ENCODE peak calls at places on chromosomes 4 and X, in eight cellular contexts. S is GF-D8, O is NCI-H1092 treated with DMSO at 0.1 percent for 48 hours, Q is right atrium auricular region, Z is fibroblast of mammary gland, W is psoas muscle, V is activated gamma-delta T cell treated with Interleukin-2 at 50 U/mL for 16 hours, M is smooth muscle cell of the brain vasculature. I is an unnamed sample.

GRCh38 chr4:139740121-139740520 is 74.5 kb downstream of the MGST2 start:
- DNase-seq in S (no peak), O (peak; percentile 64), Q (peak; percentile 75), Z (no peak), W (peak; percentile 57), V (no peak), M (no peak), I (no peak)

GRCh38 chr4:8699479-8700145 is 107.0 kb downstream of the CPZ start:
- DNase-seq in S (no peak), O (no peak), Q (no peak), Z (no peak), W (no peak), V (no peak), M (no peak), I (no peak)

GRCh38 chr4:185924458-185924857 is 112.5 kb upstream of the SORBS2 start:
- DNase-seq in S (no peak), O (no peak), Q (no peak), Z (no peak), W (no peak), V (no peak), M (no peak), I (no peak)

GRCh38 chr4:54433686-54434085 is 204.6 kb downstream of the PDGFRA start:
- DNase-seq in S (no peak), O (no peak), Q (no peak), Z (peak; percentile 64), W (no peak), V (no peak), M (no peak), I (no peak)

GRCh38 chr4:113584407-113585150 is 177.0 kb downstream of the CAMK2D start:
- DNase-seq in S (no peak), O (no peak), Q (no peak), Z (peak; percentile 69), W (no peak), V (no peak), M (peak; percentile 85), I (no peak)

GRCh38 chrX:21991504-21991903 is 40.6 kb upstream of the PHEX start:
- DNase-seq in S (no peak), O (no peak), Q (no peak), Z (no peak), W (no peak), V (no peak), M (no peak), I (no peak)

GRCh38 chr4:94486372-94486801 is 34.6 kb downstream of the PDLIM5 start:
- DNase-seq in S (no peak), O (no peak), Q (no peak), Z (peak; percentile 24), W (no peak), V (no peak), M (no peak), I (no peak)

GRCh38 chr4:55311792-55312490 is 34.1 kb upstream of the SRD5A3 start:
- DNase-seq in S (no peak), O (no peak), Q (no peak), Z (peak; percentile 39), W (no peak), V (no peak), M (no peak), I (no peak)

GRCh38 chrX:13023526-13024469 is 20.6 kb downstream of the FAM9C start:
- DNase-seq in S (no peak), O (no peak), Q (no peak), Z (no peak), W (no peak), V (no peak), M (no peak), I (no peak)

GRCh38 chr4:84499065-84499982 is at the start of gene NKX6-1:
- DNase-seq in S (no peak), O (peak; percentile 16), Q (no peak), Z (peak; percentile 80), W (peak; percentile 77), V (no peak), M (peak; percentile 74), I (peak; percentile 92)

GRCh38 chrX:21946925-21947641 is 6.6 kb downstream of the SMS start:
- DNase-seq in S (no peak), O (no peak), Q (no peak), Z (peak; percentile 53), W (no peak), V (no peak), M (no peak), I (no peak)

GRCh38 chr4:7042697-7043464 is at the start of gene TADA2B:
- DNase-seq in S (peak; percentile 90), O (peak; percentile 98), Q (peak; percentile 97), Z (peak; percentile 95), W (peak; percentile 98), V (peak; percentile 87), M (peak; percentile 95), I (peak; percentile 89)

GRCh38 chr4:183147983-183148382 is 48.9 kb downstream of the WWC2 start:
- DNase-seq in S (no peak), O (no peak), Q (no peak), Z (no peak), W (no peak), V (no peak), M (no peak), I (no peak)

GRCh38 chr4:138164218-138164617 is 77.9 kb downstream of the SLC7A11 start:
- DNase-seq in S (no peak), O (no peak), Q (no peak), Z (no peak), W (no peak), V (no peak), M (no peak), I (no peak)

GRCh38 chr4:7462509-7462971 is 27.8 kb upstream of the PSAPL1 start:
- DNase-seq in S (no peak), O (peak; percentile 67), Q (no peak), Z (peak; percentile 3), W (no peak), V (no peak), M (no peak), I (peak; percentile 23)

GRCh38 chrX:154458954-154459829 is 1.1 kb downstream of the PLXNA3 start:
- DNase-seq in S (no peak), O (peak; percentile 10), Q (no peak), Z (no peak), W (no peak), V (no peak), M (no peak), I (peak; percentile 16)

GRCh38 chrX:109856974-109857373 is 123.9 kb upstream of the ACSL4 start:
- DNase-seq in S (no peak), O (peak; percentile 33), Q (no peak), Z (peak; percentile 34), W (no peak), V (peak; percentile 4), M (no peak), I (peak; percentile 1)

GRCh38 chr4:68572653-68573052 is 3.5 kb downstream of the UGT2B17 start:
- DNase-seq in S (no peak), O (no peak), Q (no peak), Z (no peak), W (no peak), V (no peak), M (no peak), I (no peak)

GRCh38 chrX:111216293-111216801 is 53.9 kb downstream of the CAPN6 start:
- DNase-seq in S (no peak), O (no peak), Q (no peak), Z (no peak), W (no peak), V (no peak), M (no peak), I (no peak)

GRCh38 chr4:147461161-147461560 is 19.7 kb upstream of the EDNRA start:
- DNase-seq in S (no peak), O (no peak), Q (no peak), Z (peak; percentile 38), W (no peak), V (no peak), M (no peak), I (no peak)

GRCh38 chrX:118519411-118520205 is 24.0 kb downstream of the DOCK11 start:
- DNase-seq in S (no peak), O (no peak), Q (no peak), Z (peak; percentile 81), W (no peak), V (no peak), M (no peak), I (no peak)

GRCh38 chr4:156705291-156705690 is 266.3 kb downstream of the PDGFC start:
- DNase-seq in S (no peak), O (no peak), Q (no peak), Z (peak; percentile 6), W (no peak), V (no peak), M (no peak), I (no peak)

GRCh38 chrX:47321386-47321785 is 49.0 kb upstream of the ZNF157 start:
- DNase-seq in S (no peak), O (no peak), Q (peak; percentile 59), Z (peak; percentile 70), W (peak; percentile 57), V (no peak), M (peak; percentile 6), I (no peak)

GRCh38 chr4:8377103-8378075 is 63.1 kb downstream of the ACOX3 start:
- DNase-seq in S (no peak), O (no peak), Q (no peak), Z (no peak), W (no peak), V (no peak), M (no peak), I (no peak)

GRCh38 chr4:57080781-57081650 is 29.2 kb downstream of the IGFBP7 start:
- DNase-seq in S (no peak), O (no peak), Q (no peak), Z (peak; percentile 85), W (no peak), V (no peak), M (peak; percentile 94), I (no peak)

GRCh38 chr4:26171953-26172352 is 148.9 kb upstream of the RBPJ start:
- DNase-seq in S (no peak), O (peak; percentile 7), Q (no peak), Z (peak; percentile 88), W (no peak), V (no peak), M (peak; percentile 73), I (no peak)

GRCh38 chr4:83370640-83370906 is 35.9 kb upstream of the HPSE start:
- DNase-seq in S (no peak), O (no peak), Q (no peak), Z (peak; percentile 72), W (no peak), V (no peak), M (no peak), I (no peak)